ENCODE peak calls at places on chromosomes 11 and 22, in five cellular contexts. One of them, this sample, is unnamed.

GRCh38 chr11:2530131-2530854 is 85.5 kb downstream of the KCNQ1 start:
- DNase-seq in uterus: no peak
- DNase-seq in IMR-90: no peak
- DNase-seq in heart left ventricle: peak
- DNase-seq in cardiac muscle cell: no peak
- DNase-seq in this sample: no peak

GRCh38 chr22:45082795-45083194 is 73.0 kb upstream of the PHF21B start:
- DNase-seq in uterus: no peak
- DNase-seq in IMR-90: no peak
- DNase-seq in heart left ventricle: no peak
- DNase-seq in cardiac muscle cell: no peak
- DNase-seq in this sample: no peak

GRCh38 chr11:132717824-132718223 is 814.5 kb downstream of the OPCML start:
- DNase-seq in uterus: no peak
- DNase-seq in IMR-90: no peak
- DNase-seq in heart left ventricle: no peak
- DNase-seq in cardiac muscle cell: no peak
- DNase-seq in this sample: no peak

GRCh38 chr22:40746428-40747220 is 67.3 kb downstream of the MCHR1 start:
- DNase-seq in uterus: no peak
- DNase-seq in IMR-90: peak
- DNase-seq in heart left ventricle: no peak
- DNase-seq in cardiac muscle cell: no peak
- DNase-seq in this sample: no peak

GRCh38 chr11:121587182-121587581 is 134.4 kb upstream of the SORL1-AS1 start:
- DNase-seq in uterus: no peak
- DNase-seq in IMR-90: no peak
- DNase-seq in heart left ventricle: no peak
- DNase-seq in cardiac muscle cell: no peak
- DNase-seq in this sample: no peak

GRCh38 chr11:14309425-14310192 is 49.4 kb downstream of the RRAS2 start:
- DNase-seq in uterus: no peak
- DNase-seq in IMR-90: no peak
- DNase-seq in heart left ventricle: no peak
- DNase-seq in cardiac muscle cell: no peak
- DNase-seq in this sample: no peak

GRCh38 chr22:49753276-49753884 is 74.3 kb downstream of the BRD1 start:
- DNase-seq in uterus: no peak
- DNase-seq in IMR-90: no peak
- DNase-seq in heart left ventricle: no peak
- DNase-seq in cardiac muscle cell: no peak
- DNase-seq in this sample: no peak

GRCh38 chr22:17774928-17775675 is 833 bp upstream of the BID start:
- DNase-seq in uterus: no peak
- DNase-seq in IMR-90: no peak
- DNase-seq in heart left ventricle: no peak
- DNase-seq in cardiac muscle cell: no peak
- DNase-seq in this sample: no peak

GRCh38 chr11:85948884-85949283 is 93.7 kb downstream of the CCDC83 start:
- DNase-seq in uterus: no peak
- DNase-seq in IMR-90: peak
- DNase-seq in heart left ventricle: no peak
- DNase-seq in cardiac muscle cell: no peak
- DNase-seq in this sample: no peak

GRCh38 chr11:61023086-61024035 is 51.9 kb downstream of the CD6 start:
- DNase-seq in uterus: no peak
- DNase-seq in IMR-90: no peak
- DNase-seq in heart left ventricle: no peak
- DNase-seq in cardiac muscle cell: no peak
- DNase-seq in this sample: no peak
- H3K4me3 ChIP-seq in uterus: no peak
- H3K4me3 ChIP-seq in IMR-90: no peak
- H3K4me3 ChIP-seq in heart left ventricle: no peak
- H3K4me3 ChIP-seq in cardiac muscle cell: no peak
- H3K4me3 ChIP-seq in this sample: no peak

GRCh38 chr11:6326303-6326702 is 6.0 kb upstream of the CAVIN3 start:
- DNase-seq in uterus: no peak
- DNase-seq in IMR-90: no peak
- DNase-seq in heart left ventricle: no peak
- DNase-seq in cardiac muscle cell: no peak
- DNase-seq in this sample: no peak

GRCh38 chr11:6332066-6332465 is 11.8 kb upstream of the CAVIN3 start:
- DNase-seq in uterus: no peak
- DNase-seq in IMR-90: no peak
- DNase-seq in heart left ventricle: no peak
- DNase-seq in cardiac muscle cell: no peak
- DNase-seq in this sample: no peak

GRCh38 chr11:6326980-6327379 is 6.7 kb upstream of the CAVIN3 start:
- DNase-seq in uterus: no peak
- DNase-seq in IMR-90: no peak
- DNase-seq in heart left ventricle: no peak
- DNase-seq in cardiac muscle cell: no peak
- DNase-seq in this sample: no peak

GRCh38 chr11:6327806-6328205 is 7.5 kb upstream of the CAVIN3 start:
- DNase-seq in uterus: no peak
- DNase-seq in IMR-90: no peak
- DNase-seq in heart left ventricle: no peak
- DNase-seq in cardiac muscle cell: no peak
- DNase-seq in this sample: no peak

DNA sequence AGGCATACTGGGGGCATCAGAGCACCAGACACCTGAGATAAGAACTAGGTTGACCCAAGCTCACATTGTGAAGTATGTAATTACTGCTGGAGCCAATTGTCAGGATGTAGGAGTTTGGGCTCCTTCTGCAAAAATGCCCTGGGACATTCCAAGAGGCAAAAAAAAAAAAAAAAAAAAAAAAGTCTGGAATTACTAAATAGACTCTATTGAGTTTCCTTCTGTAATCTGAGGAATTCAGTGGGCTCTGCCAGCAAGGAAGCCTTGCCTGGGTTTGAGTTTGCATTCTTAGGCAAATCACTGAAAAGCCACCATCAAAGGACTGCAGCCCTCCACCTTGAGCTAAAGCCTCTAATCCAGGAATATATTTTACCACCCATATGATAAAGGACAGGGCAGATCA is 8.0 kb upstream of the CAVIN3 start:
- DNase-seq in uterus: no peak
- DNase-seq in IMR-90: peak
- DNase-seq in heart left ventricle: no peak
- DNase-seq in cardiac muscle cell: no peak
- DNase-seq in this sample: no peak
- TF ChIP-seq CTCF in uterus: no peak
- TF ChIP-seq CTCF in IMR-90: no peak
- TF ChIP-seq CTCF in heart left ventricle: no peak
- TF ChIP-seq CTCF in cardiac muscle cell: no peak
- TF ChIP-seq CTCF in this sample: no peak

GRCh38 chr22:32355760-32356159 is 1.9 kb upstream of the RFPL3 start:
- DNase-seq in uterus: no peak
- DNase-seq in IMR-90: no peak
- DNase-seq in heart left ventricle: no peak
- DNase-seq in cardiac muscle cell: no peak
- DNase-seq in this sample: no peak

GRCh38 chr22:32353840-32354239 is 3.8 kb upstream of the RFPL3 start:
- DNase-seq in uterus: no peak
- DNase-seq in IMR-90: no peak
- DNase-seq in heart left ventricle: no peak
- DNase-seq in cardiac muscle cell: no peak
- DNase-seq in this sample: no peak

GRCh38 chr22:32352681-32353080 is 5.0 kb upstream of the RFPL3 start:
- DNase-seq in uterus: no peak
- DNase-seq in IMR-90: no peak
- DNase-seq in heart left ventricle: no peak
- DNase-seq in cardiac muscle cell: no peak
- DNase-seq in this sample: no peak

GRCh38 chr22:32353292-32353691 is 4.4 kb upstream of the RFPL3 start:
- DNase-seq in uterus: no peak
- DNase-seq in IMR-90: no peak
- DNase-seq in heart left ventricle: no peak
- DNase-seq in cardiac muscle cell: no peak
- DNase-seq in this sample: no peak

GRCh38 chr22:32354360-32355351 is 3.0 kb upstream of the RFPL3 start:
- DNase-seq in uterus: no peak
- DNase-seq in IMR-90: peak
- DNase-seq in heart left ventricle: no peak
- DNase-seq in cardiac muscle cell: no peak
- DNase-seq in this sample: peak
- H3K4me3 ChIP-seq in uterus: peak
- H3K4me3 ChIP-seq in IMR-90: no peak
- H3K4me3 ChIP-seq in heart left ventricle: no peak
- H3K4me3 ChIP-seq in cardiac muscle cell: no peak
- H3K4me3 ChIP-seq in this sample: no peak

GRCh38 chr11:6568191-6568918 is 35.1 kb downstream of the RRP8 start:
- DNase-seq in uterus: no peak
- DNase-seq in IMR-90: peak
- DNase-seq in heart left ventricle: peak
- DNase-seq in cardiac muscle cell: peak
- DNase-seq in this sample: peak
- TF ChIP-seq CTCF in uterus: no peak
- TF ChIP-seq CTCF in IMR-90: no peak
- TF ChIP-seq CTCF in heart left ventricle: no peak
- TF ChIP-seq CTCF in cardiac muscle cell: peak
- TF ChIP-seq CTCF in this sample: peak

DNA sequence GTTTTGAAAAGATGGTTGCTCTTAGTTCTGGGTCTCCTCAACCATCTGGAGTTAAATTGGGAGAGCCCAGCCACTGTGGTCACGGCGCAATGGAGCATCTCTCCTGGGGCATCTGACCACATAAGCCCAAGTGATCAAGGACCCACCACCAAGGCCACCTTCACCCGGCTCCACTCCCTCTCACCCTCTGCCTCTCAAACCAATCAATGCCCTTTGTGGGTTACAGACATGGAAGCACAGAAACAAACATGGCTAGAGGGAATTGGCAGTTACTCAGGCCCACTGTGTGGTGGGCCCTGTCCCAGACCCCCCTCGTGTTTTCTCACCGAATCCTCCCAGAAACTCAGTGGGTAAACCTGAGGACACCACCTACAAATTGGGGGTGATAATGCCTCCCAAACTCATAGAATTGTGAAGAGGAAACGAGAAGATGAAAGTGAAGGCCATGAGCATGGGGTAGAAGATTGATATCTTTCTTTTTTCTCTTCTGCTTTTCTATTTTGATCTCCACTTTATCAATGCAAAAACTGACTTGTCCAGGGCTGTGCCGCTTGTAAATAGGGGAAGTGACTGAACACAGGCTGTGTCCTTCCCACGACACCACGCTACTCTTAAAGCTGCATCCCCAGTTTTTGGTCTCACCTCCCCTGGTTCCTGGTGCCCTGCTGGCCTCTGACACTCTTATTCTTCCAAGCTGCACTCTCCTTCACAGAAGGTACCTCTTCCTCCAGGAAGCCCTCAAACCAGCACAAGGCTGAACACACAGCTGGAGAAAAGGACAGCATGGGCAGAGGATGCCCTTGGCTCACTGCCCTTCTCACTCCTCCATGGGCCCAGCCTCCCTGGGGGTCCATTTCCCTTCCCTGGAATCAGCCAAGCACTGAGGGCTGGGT is 52.0 kb downstream of the IRAG1 start:
- DNase-seq in uterus: no peak
- DNase-seq in IMR-90: no peak
- DNase-seq in heart left ventricle: no peak
- DNase-seq in cardiac muscle cell: no peak
- DNase-seq in this sample: no peak
- H3K4me3 ChIP-seq in uterus: no peak
- H3K4me3 ChIP-seq in IMR-90: no peak
- H3K4me3 ChIP-seq in heart left ventricle: no peak
- H3K4me3 ChIP-seq in cardiac muscle cell: no peak
- H3K4me3 ChIP-seq in this sample: no peak

GRCh38 chr11:62789576-62789975 is 2.2 kb downstream of the TMEM223 start:
- DNase-seq in uterus: no peak
- DNase-seq in IMR-90: no peak
- DNase-seq in heart left ventricle: no peak
- DNase-seq in cardiac muscle cell: no peak
- DNase-seq in this sample: no peak

GRCh38 chr11:62794201-62794775 is 2.5 kb upstream of the TMEM223 start:
- DNase-seq in uterus: no peak
- DNase-seq in IMR-90: no peak
- DNase-seq in heart left ventricle: no peak
- DNase-seq in cardiac muscle cell: no peak
- DNase-seq in this sample: no peak

GRCh38 chr11:62792193-62792575 is 378 bp upstream of the TMEM223 start:
- DNase-seq in uterus: peak
- DNase-seq in IMR-90: peak
- DNase-seq in heart left ventricle: peak
- DNase-seq in cardiac muscle cell: peak
- DNase-seq in this sample: no peak

GRCh38 chr11:62788991-62789390 is 1.8 kb downstream of the TMEM179B start:
- DNase-seq in uterus: no peak
- DNase-seq in IMR-90: no peak
- DNase-seq in heart left ventricle: no peak
- DNase-seq in cardiac muscle cell: no peak
- DNase-seq in this sample: no peak

GRCh38 chr11:62791501-62792192 is at the start of gene TMEM223:
- DNase-seq in uterus: peak
- DNase-seq in IMR-90: peak
- DNase-seq in heart left ventricle: peak
- DNase-seq in cardiac muscle cell: peak
- DNase-seq in this sample: peak
- TF ChIP-seq CTCF in uterus: peak
- TF ChIP-seq CTCF in IMR-90: peak
- TF ChIP-seq CTCF in heart left ventricle: peak
- TF ChIP-seq CTCF in cardiac muscle cell: no peak
- TF ChIP-seq CTCF in this sample: no peak

This sample was measured in astrocyte of the spinal cord.